ENCODE peak calls at places on chromosomes 3 and 15, in four cellular contexts. V, O, P and W are unnamed samples. For H3K36me3, the result is how much of the 10 kb centered on the place peaks cover.

GRCh38 chr3:37967252-37967881 is 23.2 kb upstream of the VILL start:
- DNase-seq in V (peak), O (peak), P (no peak), W (peak)

GRCh38 chr3:29286841-29287240 is 6.0 kb downstream of the RBMS3 start:
- DNase-seq in V (no peak), O (no peak), P (no peak), W (no peak)

GRCh38 chr3:78875851-78876250 is 891.9 kb downstream of the ROBO1 start:
- DNase-seq in V (no peak), O (no peak), P (no peak), W (no peak)

GRCh38 chr3:63353383-63353782 is 75.3 kb downstream of the SYNPR start:
- DNase-seq in V (no peak), O (no peak), P (no peak), W (no peak)

GRCh38 chr15:87347806-87348515 is 908.6 kb downstream of the NTRK3 start:
- DNase-seq in V (no peak), O (no peak), P (no peak), W (no peak)

GRCh38 chr15:83158393-83158792 is 49.2 kb downstream of the HDGFL3 start:
- DNase-seq in V (peak), O (no peak), P (no peak), W (no peak)

GRCh38 chr15:44536298-44536961 is 517 bp upstream of the EIF3J start:
- DNase-seq in V (peak), O (peak), P (no peak), W (peak)

GRCh38 chr3:79361748-79362378 is 405.9 kb downstream of the ROBO1 start:
- DNase-seq in V (peak), O (no peak), P (no peak), W (no peak)

GRCh38 chr3:29486087-29486486 is 205.2 kb downstream of the RBMS3 start:
- DNase-seq in V (no peak), O (no peak), P (peak), W (no peak)

GRCh38 chr3:105827101-105827634 is 41.6 kb downstream of the CBLB start:
- DNase-seq in V (no peak), O (no peak), P (peak), W (no peak)

GRCh38 chr3:33115024-33115768 is 1.4 kb downstream of the CRTAP start:
- DNase-seq in V (no peak), O (no peak), P (no peak), W (no peak)

GRCh38 chr15:91970142-91970541 is 116.6 kb downstream of the SLCO3A1 start:
- DNase-seq in V (no peak), O (no peak), P (no peak), W (no peak)

GRCh38 chr3:117281371-117281770 is 571.8 kb downstream of the TUSC7 start:
- DNase-seq in V (no peak), O (no peak), P (no peak), W (no peak)

GRCh38 chr3:124836448-124836847 is 50.7 kb downstream of the ITGB5 start:
- DNase-seq in V (no peak), O (no peak), P (no peak), W (no peak)

GRCh38 chr3:130903412-130903908 is 9.6 kb downstream of the ATP2C1 start:
- DNase-seq in V (no peak), O (no peak), P (no peak), W (no peak)

GRCh38 chr15:65368646-65369045 is 9.2 kb downstream of the IGDCC3 start:
- DNase-seq in V (no peak), O (no peak), P (no peak), W (no peak)

GRCh38 chr15:30922469-30923311 is 19.0 kb downstream of the FAN1 start:
- DNase-seq in V (peak), O (peak), P (no peak), W (peak)

GRCh38 chr15:30919877-30920550 is 16.3 kb downstream of the FAN1 start:
- DNase-seq in V (no peak), O (no peak), P (no peak), W (no peak)

GRCh38 chr15:30923429-30923828 is 19.7 kb downstream of the FAN1 start:
- DNase-seq in V (no peak), O (no peak), P (no peak), W (no peak)

GRCh38 chr15:30921106-30921505 is 17.4 kb downstream of the FAN1 start:
- DNase-seq in V (no peak), O (no peak), P (no peak), W (no peak)

GRCh38 chr15:30921781-30922371 is 18.2 kb downstream of the FAN1 start:
- DNase-seq in V (no peak), O (no peak), P (no peak), W (no peak)
- TF ChIP-seq SUZ12 in V (no peak), O (no peak), P (no peak), W (no peak)

GRCh38 chr3:149850787-149851582 is 38.0 kb downstream of the RNF13 start:
- DNase-seq in V (no peak), O (no peak), P (no peak), W (no peak)
- H3K36me3 ChIP-seq in V (under half), O (under half), P (under half), W (under half)

GRCh38 chr15:48427960-48428547 is 96.8 kb downstream of the DUT start:
- DNase-seq in V (no peak), O (no peak), P (no peak), W (no peak)
- TF ChIP-seq SUZ12 in V (no peak), O (no peak), P (no peak), W (no peak)

DNA sequence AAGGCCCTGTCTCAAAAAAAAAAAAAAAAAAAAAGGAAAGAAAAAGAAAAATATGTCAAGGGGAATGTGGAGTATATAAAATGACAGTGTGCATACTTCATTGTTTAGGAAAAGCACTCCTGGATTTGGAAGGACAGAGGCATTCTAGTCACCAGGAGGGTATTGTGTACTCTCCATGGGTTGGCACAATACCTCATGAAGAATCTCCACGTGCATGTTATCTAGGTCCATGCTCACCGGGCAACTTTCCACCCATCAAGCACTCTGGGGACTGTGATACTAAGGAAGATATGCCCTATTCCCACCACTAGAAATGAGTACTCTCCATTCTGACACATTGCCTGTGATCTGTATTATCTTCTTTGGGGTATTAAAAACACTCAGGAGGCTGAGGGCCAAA is 15.4 kb upstream of the KPNA1 start:
- DNase-seq in V (no peak), O (no peak), P (no peak), W (no peak)
- H3K36me3 ChIP-seq in V (under half), O (under half), P (under half), W (under half)

GRCh38 chr3:152038491-152038890 is 165.0 kb downstream of the SUCNR1 start:
- DNase-seq in V (no peak), O (no peak), P (no peak), W (no peak)

GRCh38 chr3:152040319-152040718 is 166.9 kb downstream of the SUCNR1 start:
- DNase-seq in V (no peak), O (no peak), P (no peak), W (no peak)

GRCh38 chr3:152037953-152038352 is 164.5 kb downstream of the SUCNR1 start:
- DNase-seq in V (no peak), O (no peak), P (no peak), W (no peak)

GRCh38 chr3:152039887-152040286 is 166.4 kb downstream of the SUCNR1 start:
- DNase-seq in V (no peak), O (no peak), P (peak), W (no peak)

GRCh38 chr3:152037304-152037703 is 163.9 kb downstream of the SUCNR1 start:
- DNase-seq in V (no peak), O (no peak), P (no peak), W (no peak)
- TF ChIP-seq SUZ12 in V (no peak), O (no peak), P (no peak), W (no peak)

GRCh38 chr15:60355148-60355857 is 42.5 kb downstream of the ANXA2 start:
- DNase-seq in V (no peak), O (no peak), P (no peak), W (no peak)

GRCh38 chr15:60353245-60353940 is 44.4 kb downstream of the ANXA2 start:
- DNase-seq in V (no peak), O (no peak), P (no peak), W (no peak)

GRCh38 chr15:60351066-60351465 is 46.7 kb downstream of the ANXA2 start:
- DNase-seq in V (no peak), O (no peak), P (no peak), W (no peak)

GRCh38 chr15:60350121-60350520 is 47.7 kb downstream of the ANXA2 start:
- DNase-seq in V (no peak), O (no peak), P (no peak), W (no peak)

DNA sequence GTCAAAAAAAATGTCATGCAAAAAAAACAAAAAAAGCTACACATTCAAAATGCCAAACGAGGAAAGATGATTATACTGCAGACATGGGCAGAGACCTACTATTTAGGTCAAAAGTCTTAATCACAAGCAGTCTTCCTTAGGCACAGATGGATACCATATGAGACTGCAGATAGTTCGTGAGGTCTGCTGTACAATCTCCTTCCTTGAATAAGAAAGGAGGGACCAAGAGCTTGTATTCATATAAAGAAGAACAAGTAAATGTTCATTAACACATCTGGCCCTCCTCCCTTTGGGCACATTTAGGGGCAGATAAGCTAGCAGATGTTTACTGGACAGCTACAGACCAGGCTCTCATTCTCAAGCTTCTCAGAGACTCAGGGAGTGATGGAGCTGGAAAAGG is 45.3 kb downstream of the ANXA2 start:
- DNase-seq in V (no peak), O (no peak), P (no peak), W (no peak)
- H3K36me3 ChIP-seq in V (under half), O (under half), P (under half), W (half or more)

GRCh38 chr15:39140060-39140604 is 440.7 kb upstream of the THBS1 start:
- DNase-seq in V (peak), O (no peak), P (no peak), W (no peak)
- TF ChIP-seq SUZ12 in V (no peak), O (no peak), P (no peak), W (no peak)

GRCh38 chr3:119230071-119230470 is 10.6 kb downstream of the B4GALT4 start:
- DNase-seq in V (no peak), O (no peak), P (no peak), W (no peak)
- H3K36me3 ChIP-seq in V (under half), O (half or more), P (under half), W (half or more)

DNA sequence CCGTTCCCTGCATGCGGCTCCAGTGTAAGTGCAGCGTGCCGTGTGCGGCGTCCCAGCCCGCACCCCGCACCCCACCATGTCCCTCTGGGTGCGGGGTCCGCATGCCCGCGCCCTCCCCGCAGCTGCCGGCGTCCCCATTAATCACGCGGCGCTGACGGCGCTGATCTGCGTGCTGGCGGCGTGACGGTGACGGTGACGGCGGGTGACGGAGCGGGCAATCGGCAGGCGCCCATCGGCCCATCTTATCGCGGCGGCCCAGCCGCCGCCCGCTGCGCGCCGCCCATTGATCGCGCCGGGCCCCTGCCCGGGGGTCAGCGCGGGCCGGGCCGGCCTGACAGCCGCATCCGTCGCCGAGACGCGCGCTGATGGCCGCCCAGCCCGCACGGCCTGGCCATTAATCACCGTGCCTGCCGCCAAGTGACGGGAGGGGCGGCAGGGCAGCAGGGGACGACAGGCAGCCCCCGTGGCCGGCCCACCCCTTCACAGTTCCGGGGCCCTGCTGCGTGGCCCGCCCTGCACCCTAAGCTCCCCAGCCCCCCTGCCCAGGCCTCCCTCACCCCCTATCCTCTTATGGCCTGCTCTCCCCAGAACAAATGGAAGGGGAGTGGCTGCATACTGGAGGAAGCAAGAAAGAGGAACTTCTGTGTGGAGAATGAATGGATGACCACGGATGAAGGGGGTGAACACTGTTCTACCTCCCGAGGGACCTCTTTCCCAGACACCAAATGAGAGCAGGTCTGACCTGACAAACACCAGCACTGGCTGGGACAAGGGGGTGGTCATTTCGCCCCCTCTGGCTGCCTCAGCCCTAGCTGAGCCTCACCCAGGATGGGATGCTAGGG is 24.8 kb downstream of the SEC61A1 start:
- DNase-seq in V (no peak), O (no peak), P (no peak), W (no peak)
- TF ChIP-seq SUZ12 in V (no peak), O (no peak), P (no peak), W (no peak)

DNA sequence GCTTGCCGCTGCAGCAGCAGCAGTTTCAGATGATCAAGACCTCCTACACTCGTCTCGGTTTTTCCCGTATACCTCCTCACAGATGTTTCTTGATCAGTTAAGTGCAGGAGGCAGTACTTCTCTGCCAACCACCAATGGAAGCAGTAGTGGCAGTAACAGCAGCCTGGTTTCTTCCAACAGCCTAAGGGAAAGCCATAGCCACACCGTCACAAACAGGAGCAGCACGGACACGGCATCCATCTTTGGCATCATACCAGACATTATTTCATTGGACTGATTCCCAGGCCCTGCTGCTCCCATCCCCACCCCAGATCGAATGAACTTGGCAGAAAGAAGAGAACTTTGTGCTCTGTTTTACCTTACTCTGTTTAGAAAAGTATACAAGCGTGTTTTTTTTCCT is 17.6 kb downstream of the CALML4 start:
- DNase-seq in V (no peak), O (no peak), P (no peak), W (no peak)
- H3K36me3 ChIP-seq in V (under half), O (under half), P (under half), W (half or more)